ENCODE peak calls at places on chromosomes 16 and 17, in five cellular contexts. D is SJCRH30, A is brain microvascular endothelial cell, E is upper lobe of right lung, J is RWPE2. G is an unnamed sample. For H3K36me3, the result is how much of the 10 kb centered on the place peaks cover.

GRCh38 chr16:55911616-55912015 is 36.4 kb upstream of the CES5A start:
- DNase-seq in D (no peak), A (no peak), E (no peak), J (no peak), G (no peak)

GRCh38 chr16:188674-189073 is 8.4 kb downstream of the HBQ1 start:
- DNase-seq in D (peak), A (no peak), E (no peak), J (no peak), G (no peak)

GRCh38 chr17:14214271-14214670 is 22.4 kb downstream of the CDRT15 start:
- DNase-seq in D (no peak), A (no peak), E (no peak), J (no peak), G (no peak)

GRCh38 chr17:76326306-76326705 is 18.2 kb upstream of the QRICH2 start:
- DNase-seq in D (no peak), A (no peak), E (no peak), J (no peak), G (no peak)

GRCh38 chr17:28745052-28745776 is 1.4 kb downstream of the TRAF4 start:
- DNase-seq in D (peak), A (no peak), E (no peak), J (no peak), G (no peak)

GRCh38 chr16:11682655-11683096 is 14.4 kb downstream of the SNN start:
- DNase-seq in D (peak), A (peak), E (no peak), J (no peak), G (no peak)

GRCh38 chr16:2779978-2780898 is 3.2 kb upstream of the ELOB start:
- DNase-seq in D (no peak), A (no peak), E (peak), J (peak), G (peak)

GRCh38 chr16:1170076-1170418 is 17.1 kb downstream of the CACNA1H start:
- DNase-seq in D (no peak), A (no peak), E (no peak), J (no peak), G (no peak)

GRCh38 chr17:3647769-3648540 is 11.4 kb downstream of the CTNS start:
- DNase-seq in D (peak), A (peak), E (no peak), J (no peak), G (no peak)

GRCh38 chr16:84471966-84472365 is 32.5 kb downstream of the MEAK7 start:
- DNase-seq in D (no peak), A (no peak), E (peak), J (no peak), G (no peak)

GRCh38 chr16:68762996-68763756 is 26.1 kb downstream of the CDH1 start:
- DNase-seq in D (no peak), A (no peak), E (no peak), J (no peak), G (no peak)

GRCh38 chr17:78258323-78259229 is 27.1 kb downstream of the TMEM235 start:
- DNase-seq in D (peak), A (peak), E (peak), J (peak), G (no peak)

GRCh38 chr17:907725-908124 is 71.9 kb downstream of the NXN start:
- DNase-seq in D (no peak), A (no peak), E (no peak), J (no peak), G (no peak)

GRCh38 chr17:76511562-76512365 is 10.5 kb upstream of the RHBDF2 start:
- DNase-seq in D (no peak), A (no peak), E (no peak), J (no peak), G (no peak)

GRCh38 chr17:75897076-75898019 is 597 bp upstream of the TRIM65 start:
- DNase-seq in D (no peak), A (no peak), E (peak), J (peak), G (peak)

GRCh38 chr17:57868007-57868774 is 18.3 kb upstream of the MRPS23 start:
- DNase-seq in D (peak), A (peak), E (no peak), J (peak), G (peak)

DNA sequence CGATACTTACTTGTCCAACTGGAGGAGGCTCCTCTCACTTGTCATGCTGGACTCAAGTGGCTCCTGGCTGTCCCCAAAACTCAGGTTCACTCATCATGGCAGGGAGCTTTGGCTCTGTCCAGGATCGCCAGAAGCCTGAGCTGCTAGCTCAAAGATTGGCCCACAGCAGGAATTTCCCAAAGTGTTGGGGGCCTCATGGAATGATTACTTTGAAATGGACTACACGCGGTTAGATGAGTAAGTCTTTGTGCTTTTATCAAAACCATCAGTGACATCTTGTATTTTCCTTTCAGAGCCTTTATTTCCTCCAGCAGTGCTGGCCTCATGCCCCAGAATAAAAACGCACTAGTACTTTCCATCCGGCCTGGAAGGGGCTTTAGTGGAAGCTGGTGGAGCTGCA is 29.2 kb upstream of the PHB1 start:
- DNase-seq in D (no peak), A (peak), E (no peak), J (peak), G (no peak)
- H3K36me3 ChIP-seq in D (under half), A (under half), E (under half), J (under half), G (under half)

GRCh38 chr16:30992931-30993816 is 8.2 kb downstream of the HSD3B7 start:
- DNase-seq in D (no peak), A (no peak), E (no peak), J (no peak), G (no peak)

GRCh38 chr16:30997000-30997886 is 12.2 kb downstream of the HSD3B7 start:
- DNase-seq in D (no peak), A (peak), E (peak), J (peak), G (peak)

GRCh38 chr16:30996324-30996999 is 11.5 kb downstream of the HSD3B7 start:
- DNase-seq in D (no peak), A (no peak), E (no peak), J (no peak), G (no peak)

GRCh38 chr16:30997887-30998711 is 12.3 kb downstream of the STX1B start:
- DNase-seq in D (peak), A (peak), E (no peak), J (no peak), G (no peak)

GRCh38 chr16:30995927-30996323 is 10.9 kb downstream of the HSD3B7 start:
- DNase-seq in D (no peak), A (no peak), E (no peak), J (no peak), G (no peak)
- H3K4me3 ChIP-seq in D (no peak), A (no peak), E (no peak), J (peak), G (no peak)

DNA sequence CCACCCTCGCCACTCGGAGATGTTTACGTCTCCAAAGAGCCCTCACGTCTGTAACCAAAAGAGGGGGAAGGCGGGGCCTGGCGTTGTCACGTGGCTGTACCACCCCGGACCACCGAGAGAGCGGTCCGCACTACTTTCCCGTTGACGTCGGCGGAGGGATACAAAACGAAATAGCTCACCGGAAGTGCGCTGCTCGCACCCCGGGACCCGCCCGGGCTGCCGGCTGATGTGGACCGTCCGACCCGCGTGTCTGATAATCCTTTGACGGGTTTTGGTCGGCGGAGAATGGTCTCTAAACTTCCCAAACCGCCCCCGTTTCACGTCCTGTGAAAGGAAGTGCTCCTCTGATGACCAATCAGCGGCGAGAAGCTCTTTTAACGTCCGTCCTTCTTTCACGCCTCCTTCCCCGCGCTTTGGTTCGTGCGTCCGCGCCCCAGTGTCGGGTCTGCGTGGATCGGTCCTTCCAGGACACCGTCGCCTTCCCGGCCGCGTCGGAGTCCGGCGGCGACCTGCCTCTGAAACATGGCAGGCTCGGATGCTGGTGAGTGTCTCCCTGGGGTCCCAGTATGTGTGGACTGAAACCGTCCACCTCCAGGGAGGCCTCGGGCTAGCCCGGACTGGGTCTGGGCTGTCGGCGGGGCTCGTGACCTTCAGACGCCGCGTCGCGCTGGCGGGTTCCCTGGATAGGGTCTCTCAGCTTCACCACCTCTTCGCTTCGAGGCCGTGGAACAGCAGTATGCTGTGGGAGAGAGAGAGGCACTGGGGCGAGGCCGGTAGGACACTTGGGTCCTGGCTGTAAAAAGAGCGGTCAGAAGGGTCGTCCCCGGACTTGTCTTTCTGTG is at the start of gene CEP95:
- DNase-seq in D (peak), A (peak), E (peak), J (peak), G (peak)
- H3K36me3 ChIP-seq in D (under half), A (half or more), E (half or more), J (half or more), G (half or more)

GRCh38 chr17:48613862-48614694 is 1.0 kb downstream of the HOXB8 start:
- DNase-seq in D (no peak), A (no peak), E (no peak), J (no peak), G (no peak)
- H3K4me3 ChIP-seq in D (peak), A (peak), E (no peak), J (no peak), G (no peak)

DNA sequence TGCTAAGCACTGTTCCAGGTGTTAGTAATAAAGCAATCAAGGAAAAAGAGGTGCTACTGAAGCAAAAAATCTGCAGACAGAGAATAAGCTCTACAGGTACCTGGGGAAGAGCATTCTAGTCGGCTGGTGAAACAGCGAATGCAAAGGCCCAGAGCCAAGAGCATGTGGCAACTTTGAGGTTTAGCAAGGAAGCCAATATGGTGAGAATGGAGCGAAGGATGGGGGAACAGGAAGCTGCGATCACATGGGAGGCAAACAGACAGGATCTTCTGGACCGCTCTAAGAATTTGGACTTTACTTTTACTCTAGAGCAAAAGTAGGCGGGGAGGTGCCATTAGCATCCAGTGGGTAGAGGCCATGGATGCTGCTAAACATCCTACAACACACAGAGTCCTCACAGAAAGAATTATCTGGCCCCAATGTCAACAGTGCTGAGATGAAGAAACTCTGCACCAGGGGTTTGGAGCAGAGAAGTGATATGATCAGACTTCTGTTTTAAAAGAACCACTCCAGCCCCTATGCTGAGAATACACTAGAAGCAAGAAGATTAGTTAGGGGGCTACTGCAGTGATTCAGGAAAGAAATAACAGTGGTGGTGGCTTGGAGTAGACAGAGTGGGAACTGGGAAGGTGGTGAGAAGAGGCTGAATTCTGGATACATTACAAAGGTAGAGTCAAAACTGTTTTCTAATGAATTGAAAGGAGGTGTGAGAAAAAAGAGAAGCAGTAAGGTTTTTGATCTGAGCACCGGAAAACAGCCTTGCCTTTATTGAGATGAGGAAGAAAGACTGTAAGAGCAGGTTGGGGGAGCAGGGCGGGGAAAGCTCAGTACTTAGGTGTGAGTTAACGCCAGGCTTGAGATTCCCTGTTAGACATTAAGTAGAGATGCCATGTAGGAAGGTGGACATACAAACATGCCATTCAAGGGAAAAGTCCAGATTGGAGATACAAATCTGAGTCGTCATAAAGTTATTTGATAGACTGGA is 11.0 kb downstream of the EFTUD2 start:
- DNase-seq in D (no peak), A (no peak), E (no peak), J (no peak), G (peak)
- H3K36me3 ChIP-seq in D (half or more), A (under half), E (half or more), J (half or more), G (half or more)

DNA sequence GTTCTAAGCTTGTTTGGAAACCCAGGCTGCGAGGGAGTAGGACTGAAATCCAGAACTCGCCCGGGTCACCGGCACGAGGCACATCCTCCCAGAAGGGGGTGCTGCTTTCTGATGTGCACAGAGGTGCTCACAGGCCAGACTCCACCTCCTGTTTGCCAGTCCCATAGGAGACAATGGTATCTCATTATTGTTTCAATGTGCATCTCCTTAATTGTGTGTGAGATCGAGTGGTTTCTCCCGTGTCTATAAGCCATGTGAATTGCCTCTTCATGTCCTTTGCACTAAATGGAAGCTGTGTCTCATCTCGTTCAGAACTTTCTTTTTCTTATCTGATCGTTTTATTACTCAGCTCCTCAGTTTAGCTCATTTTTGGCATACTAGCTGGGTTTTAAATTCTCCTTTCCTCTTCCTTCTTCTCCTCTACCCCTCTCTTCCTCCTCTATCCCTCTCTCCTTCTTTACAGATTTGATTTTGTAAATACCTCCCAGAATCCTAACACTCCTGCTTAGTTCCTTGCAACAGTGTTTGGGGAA is 32.1 kb upstream of the PRKCB start:
- DNase-seq in D (peak), A (peak), E (peak), J (no peak), G (no peak)
- H3K4me3 ChIP-seq in D (no peak), A (no peak), E (no peak), J (no peak), G (no peak)

GRCh38 chr17:83085103-83085502 is 5.7 kb downstream of the METRNL start:
- DNase-seq in D (no peak), A (no peak), E (no peak), J (no peak), G (no peak)

GRCh38 chr17:83083368-83084201 is 4.2 kb downstream of the METRNL start:
- DNase-seq in D (peak), A (peak), E (no peak), J (no peak), G (peak)

GRCh38 chr17:83084621-83085056 is 5.2 kb downstream of the METRNL start:
- DNase-seq in D (no peak), A (no peak), E (peak), J (no peak), G (no peak)

GRCh38 chr17:83082899-83083367 is 3.5 kb downstream of the METRNL start:
- DNase-seq in D (no peak), A (no peak), E (no peak), J (no peak), G (no peak)

DNA sequence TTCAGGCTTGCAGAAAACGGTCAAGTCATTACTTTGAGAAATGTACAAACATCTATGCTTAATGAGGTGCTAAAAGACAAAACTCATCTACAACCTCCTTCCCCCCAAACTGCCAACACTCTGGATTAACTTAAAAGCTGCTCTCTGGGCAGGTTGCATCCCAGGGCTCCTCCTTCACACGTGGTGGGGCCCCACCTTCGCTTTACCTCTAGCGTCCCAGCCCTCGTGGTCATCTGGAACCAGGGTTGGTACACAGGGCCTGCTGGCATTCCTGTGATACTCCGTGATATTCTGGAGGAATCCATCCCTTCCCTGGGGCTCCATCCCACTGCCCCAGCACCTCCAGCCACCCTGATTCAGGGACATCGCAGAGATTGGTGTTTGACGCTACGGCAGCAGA is 4.8 kb downstream of the METRNL start:
- DNase-seq in D (no peak), A (no peak), E (no peak), J (no peak), G (no peak)
- H3K36me3 ChIP-seq in D (under half), A (under half), E (under half), J (under half), G (under half)

GRCh38 chr16:81823734-81824133 is 44.6 kb downstream of the PLCG2 start:
- DNase-seq in D (no peak), A (no peak), E (no peak), J (no peak), G (no peak)
- H3K4me3 ChIP-seq in D (no peak), A (no peak), E (no peak), J (no peak), G (no peak)

DNA sequence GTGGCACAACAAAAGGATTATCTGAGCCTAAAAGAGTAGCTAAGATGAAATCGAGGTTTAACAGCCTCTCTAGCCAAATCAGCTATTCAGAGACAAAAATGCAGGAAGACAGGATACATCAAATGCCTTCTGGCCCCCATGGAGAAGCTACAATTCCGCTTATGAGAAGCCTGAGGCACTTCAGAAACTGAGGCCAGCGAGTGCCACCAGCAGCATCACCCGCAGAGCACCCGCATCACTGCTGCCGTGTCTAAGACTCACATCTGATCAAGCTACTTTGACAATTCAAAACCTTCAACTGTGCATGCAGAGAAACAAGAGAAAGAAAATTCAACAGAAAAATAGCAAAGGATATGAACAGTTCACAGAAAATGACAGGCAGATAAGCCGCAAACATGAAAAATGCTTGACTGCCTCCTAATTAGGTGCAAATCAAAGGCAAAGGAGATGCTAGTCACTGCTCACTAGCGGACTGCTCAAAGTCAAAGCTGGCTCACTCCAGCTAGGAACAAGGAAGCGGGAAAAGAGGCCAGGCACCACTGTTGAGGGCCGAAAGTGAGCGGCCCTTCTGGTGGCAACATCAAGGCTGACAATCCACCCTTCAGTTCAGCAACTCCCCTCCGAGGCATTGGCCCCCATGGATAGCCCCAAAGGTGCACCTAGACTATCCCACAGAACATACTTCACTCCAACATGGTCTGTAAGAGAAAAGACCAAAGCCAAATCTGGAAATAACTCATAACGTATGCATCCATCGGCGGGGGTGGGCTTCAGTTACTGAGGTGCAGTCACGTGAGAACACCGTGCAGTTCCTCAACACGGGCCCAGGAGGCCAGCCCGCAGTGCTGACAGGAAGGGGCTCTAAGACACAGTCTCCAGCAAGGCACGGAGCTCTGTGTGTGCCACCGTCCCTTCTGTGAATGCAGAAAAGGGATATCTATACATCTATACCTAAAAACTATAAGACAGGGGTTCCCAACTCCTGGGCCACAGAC is 12.0 kb downstream of the MTHFSD start:
- DNase-seq in D (no peak), A (no peak), E (peak), J (no peak), G (no peak)
- H3K36me3 ChIP-seq in D (under half), A (under half), E (half or more), J (half or more), G (half or more)